ENCODE peak calls at places on chromosomes 5 and 9, in four cellular contexts. One of them, this sample, is unnamed.

GRCh38 chr9:91420471-91421021 is 3.1 kb downstream of the NFIL3 start:
- ATAC-seq in Panc1: no peak
- ATAC-seq in HepG2: no peak
- ATAC-seq in HCT116: no peak
- ATAC-seq in this sample: no peak

GRCh38 chr9:99071313-99072039 is 33.4 kb upstream of the TGFBR1 start:
- ATAC-seq in HCT116: no peak
- ATAC-seq in Panc1: no peak
- ATAC-seq in HepG2: no peak
- ATAC-seq in this sample: peak; percentile 24

GRCh38 chr5:158051036-158051435 is 192.1 kb upstream of the CLINT1 start:
- ATAC-seq in HepG2: no peak
- ATAC-seq in HCT116: no peak
- ATAC-seq in Panc1: no peak
- ATAC-seq in this sample: no peak

GRCh38 chr5:134626369-134627014 is 6.1 kb downstream of the SAR1B start:
- ATAC-seq in HepG2: peak; percentile 64
- ATAC-seq in HCT116: no peak
- ATAC-seq in Panc1: no peak
- ATAC-seq in this sample: peak; percentile 51

GRCh38 chr9:130200038-130200979 is 28.1 kb downstream of the NCS1 start:
- ATAC-seq in HepG2: no peak
- ATAC-seq in Panc1: no peak
- ATAC-seq in HCT116: peak; percentile 14
- ATAC-seq in this sample: no peak

GRCh38 chr5:177382423-177383029 is 1.7 kb upstream of the SLC34A1 start:
- ATAC-seq in Panc1: peak; percentile 60
- ATAC-seq in HCT116: peak; percentile 85
- ATAC-seq in HepG2: peak; percentile 10
- ATAC-seq in this sample: peak; percentile 70

GRCh38 chr5:81601912-81602311 is 149.0 kb downstream of the SSBP2 start:
- ATAC-seq in Panc1: no peak
- ATAC-seq in HepG2: no peak
- ATAC-seq in HCT116: no peak
- ATAC-seq in this sample: no peak

GRCh38 chr5:173753307-173754168 is 134.6 kb upstream of the CPEB4 start:
- ATAC-seq in HepG2: peak; percentile 100
- ATAC-seq in Panc1: no peak
- ATAC-seq in HCT116: no peak
- ATAC-seq in this sample: peak; percentile 58

GRCh38 chr5:163614787-163615186 is 109.4 kb downstream of the MAT2B start:
- ATAC-seq in Panc1: no peak
- ATAC-seq in HepG2: no peak
- ATAC-seq in HCT116: no peak
- ATAC-seq in this sample: no peak

GRCh38 chr5:56512314-56512996 is 279.3 kb upstream of the ANKRD55 start:
- ATAC-seq in Panc1: no peak
- ATAC-seq in HCT116: no peak
- ATAC-seq in HepG2: peak; percentile 21
- ATAC-seq in this sample: peak; percentile 69

GRCh38 chr9:124110307-124110915 is 98.8 kb downstream of the LHX2 start:
- ATAC-seq in HepG2: peak; percentile 69
- ATAC-seq in Panc1: no peak
- ATAC-seq in HCT116: peak; percentile 76
- ATAC-seq in this sample: peak; percentile 48

GRCh38 chr5:132778856-132779255 is 1.8 kb upstream of the SEPTIN8 start:
- ATAC-seq in HepG2: no peak
- ATAC-seq in HCT116: no peak
- ATAC-seq in Panc1: no peak
- ATAC-seq in this sample: no peak

DNA sequence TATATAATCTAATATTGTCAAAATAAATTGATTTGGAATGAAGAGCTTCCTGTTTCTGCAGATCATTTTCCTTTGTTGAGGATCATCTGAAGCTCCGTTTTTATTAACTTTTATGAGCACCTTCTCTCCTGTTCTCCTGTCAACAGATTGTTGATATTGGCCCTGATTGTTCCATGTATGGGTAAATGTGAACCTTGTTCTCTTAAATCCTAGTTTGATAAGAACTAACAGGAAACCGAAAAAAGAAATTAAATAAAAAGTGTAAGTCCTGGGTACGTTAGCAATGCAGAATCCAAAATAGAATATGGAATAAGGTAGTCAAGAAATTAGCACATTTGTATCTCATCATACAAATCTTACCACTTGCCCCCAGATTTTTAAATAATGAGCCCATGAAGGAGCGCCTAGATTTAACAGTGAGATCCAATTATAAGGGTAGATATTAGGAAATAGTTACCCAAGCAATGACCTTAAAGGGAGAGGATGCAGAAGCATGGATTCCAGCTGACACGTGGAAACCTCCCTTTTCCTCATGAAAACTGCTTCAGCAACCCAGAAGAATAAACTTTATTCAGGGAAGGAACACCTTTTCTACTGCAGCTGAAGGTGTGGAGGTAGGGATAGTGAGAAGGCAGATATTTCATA is 80.8 kb upstream of the PIK3R1 start:
- ATAC-seq in HepG2: no peak
- ATAC-seq in HCT116: no peak
- ATAC-seq in Panc1: no peak
- ATAC-seq in this sample: no peak
- TF ChIP-seq POLR2AphosphoS5 in HepG2: no peak
- TF ChIP-seq POLR2AphosphoS5 in HCT116: no peak
- TF ChIP-seq POLR2AphosphoS5 in Panc1: no peak
- TF ChIP-seq POLR2AphosphoS5 in this sample: no peak

GRCh38 chr9:14690986-14691730 is 2.1 kb downstream of the ZDHHC21 start:
- ATAC-seq in HCT116: no peak
- ATAC-seq in Panc1: no peak
- ATAC-seq in HepG2: no peak
- ATAC-seq in this sample: no peak
- H3K4me3 ChIP-seq in HCT116: no peak overlapping the region
- H3K4me3 ChIP-seq in Panc1: no peak overlapping the region
- H3K4me3 ChIP-seq in HepG2: no peak overlapping the region
- H3K4me3 ChIP-seq in this sample: no peak overlapping the region

GRCh38 chr5:64861281-64861680 is 92.6 kb downstream of the CWC27 start:
- ATAC-seq in HCT116: no peak
- ATAC-seq in Panc1: no peak
- ATAC-seq in HepG2: no peak
- ATAC-seq in this sample: no peak

GRCh38 chr5:64869419-64869818 is 100.7 kb downstream of the CWC27 start:
- ATAC-seq in Panc1: no peak
- ATAC-seq in HCT116: peak; percentile 55
- ATAC-seq in HepG2: no peak
- ATAC-seq in this sample: no peak

GRCh38 chr5:64865662-64866061 is 96.9 kb downstream of the CWC27 start:
- ATAC-seq in HCT116: no peak
- ATAC-seq in HepG2: no peak
- ATAC-seq in Panc1: no peak
- ATAC-seq in this sample: no peak

GRCh38 chr5:64859881-64860280 is 91.2 kb downstream of the CWC27 start:
- ATAC-seq in HCT116: no peak
- ATAC-seq in Panc1: no peak
- ATAC-seq in HepG2: no peak
- ATAC-seq in this sample: no peak

GRCh38 chr5:64864171-64864570 is 95.4 kb downstream of the CWC27 start:
- ATAC-seq in HCT116: no peak
- ATAC-seq in HepG2: no peak
- ATAC-seq in Panc1: no peak
- ATAC-seq in this sample: no peak
- H3K4me1 ChIP-seq in HCT116: peaks cover 1% of the 10 kb centered on the region
- H3K4me1 ChIP-seq in HepG2: no peaks in the 10 kb centered on the region
- H3K4me1 ChIP-seq in Panc1: no peaks in the 10 kb centered on the region
- H3K4me1 ChIP-seq in this sample: no peaks in the 10 kb centered on the region

GRCh38 chr5:112159435-112159834 is 259.6 kb downstream of the EPB41L4A start:
- ATAC-seq in Panc1: no peak
- ATAC-seq in HCT116: no peak
- ATAC-seq in HepG2: no peak
- ATAC-seq in this sample: peak; percentile 77
- TF ChIP-seq POLR2AphosphoS5 in Panc1: no peak
- TF ChIP-seq POLR2AphosphoS5 in HCT116: no peak
- TF ChIP-seq POLR2AphosphoS5 in HepG2: no peak
- TF ChIP-seq POLR2AphosphoS5 in this sample: peak; percentile 56

DNA sequence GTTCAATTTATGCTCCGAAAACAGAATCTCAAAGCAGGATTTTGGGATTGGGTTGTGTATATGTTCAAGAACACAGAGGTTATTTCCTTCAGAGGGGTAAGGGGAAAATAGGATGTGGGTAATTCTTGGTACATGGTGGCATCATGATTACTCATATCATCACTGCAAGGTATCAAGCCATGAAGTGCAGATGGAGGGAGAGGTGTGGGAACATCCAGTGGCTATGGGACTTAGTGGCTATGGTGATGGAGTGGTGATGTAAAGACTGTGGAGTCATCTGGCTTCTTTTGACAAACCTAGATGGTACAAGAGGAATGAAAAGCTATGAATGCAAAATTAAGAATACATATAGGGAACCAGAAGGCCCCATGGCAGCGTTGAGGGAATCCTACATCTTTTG is 61.2 kb downstream of the SUB1 start:
- ATAC-seq in HepG2: no peak
- ATAC-seq in HCT116: no peak
- ATAC-seq in Panc1: no peak
- ATAC-seq in this sample: no peak
- H3K4me3 ChIP-seq in HepG2: no peak overlapping the region
- H3K4me3 ChIP-seq in HCT116: no peak overlapping the region
- H3K4me3 ChIP-seq in Panc1: no peak overlapping the region
- H3K4me3 ChIP-seq in this sample: no peak overlapping the region

DNA sequence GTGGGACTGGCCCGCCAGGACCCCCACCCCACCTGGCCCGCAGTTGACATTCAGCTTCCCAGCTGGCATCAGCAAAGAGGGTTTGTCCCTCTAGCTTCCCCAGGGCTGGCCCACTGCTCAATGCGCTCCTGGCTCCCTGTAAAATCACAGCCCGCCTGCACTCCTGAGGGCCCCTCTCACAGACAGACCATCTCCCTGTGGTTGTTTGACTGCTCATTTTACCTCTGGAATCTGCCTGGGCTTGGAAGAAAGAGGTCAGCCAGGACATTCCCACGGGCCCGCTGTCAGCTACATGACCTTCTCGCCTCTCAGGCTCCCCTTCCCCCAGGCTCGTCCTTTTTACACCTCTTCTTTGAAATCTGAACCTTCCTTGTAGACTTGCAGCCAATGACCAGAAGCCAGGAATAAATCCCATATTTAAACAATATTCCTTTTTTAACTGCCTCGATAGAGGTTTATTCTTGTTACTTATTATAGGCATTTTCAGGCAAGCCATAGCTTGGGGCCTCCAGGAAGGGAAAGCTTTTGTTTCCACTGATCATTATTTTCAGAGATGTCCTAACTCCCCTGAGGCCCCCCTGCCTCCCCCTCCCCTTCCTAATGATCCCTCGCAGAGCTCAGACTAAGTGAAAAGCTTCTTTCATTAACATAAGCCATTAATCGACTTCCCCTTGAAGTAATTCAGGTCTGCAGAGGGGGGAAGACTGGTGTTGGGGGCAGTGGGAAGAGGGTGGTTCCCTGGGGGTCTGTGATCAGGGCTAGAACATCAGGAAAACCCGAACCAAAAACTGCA is 76.3 kb upstream of the IQGAP2 start:
- ATAC-seq in HCT116: no peak
- ATAC-seq in Panc1: no peak
- ATAC-seq in HepG2: peak; percentile 55
- ATAC-seq in this sample: no peak
- H3K4me1 ChIP-seq in HCT116: no peaks in the 10 kb centered on the region
- H3K4me1 ChIP-seq in Panc1: no peaks in the 10 kb centered on the region
- H3K4me1 ChIP-seq in HepG2: peaks cover 30% of the 10 kb centered on the region
- H3K4me1 ChIP-seq in this sample: no peaks in the 10 kb centered on the region

DNA sequence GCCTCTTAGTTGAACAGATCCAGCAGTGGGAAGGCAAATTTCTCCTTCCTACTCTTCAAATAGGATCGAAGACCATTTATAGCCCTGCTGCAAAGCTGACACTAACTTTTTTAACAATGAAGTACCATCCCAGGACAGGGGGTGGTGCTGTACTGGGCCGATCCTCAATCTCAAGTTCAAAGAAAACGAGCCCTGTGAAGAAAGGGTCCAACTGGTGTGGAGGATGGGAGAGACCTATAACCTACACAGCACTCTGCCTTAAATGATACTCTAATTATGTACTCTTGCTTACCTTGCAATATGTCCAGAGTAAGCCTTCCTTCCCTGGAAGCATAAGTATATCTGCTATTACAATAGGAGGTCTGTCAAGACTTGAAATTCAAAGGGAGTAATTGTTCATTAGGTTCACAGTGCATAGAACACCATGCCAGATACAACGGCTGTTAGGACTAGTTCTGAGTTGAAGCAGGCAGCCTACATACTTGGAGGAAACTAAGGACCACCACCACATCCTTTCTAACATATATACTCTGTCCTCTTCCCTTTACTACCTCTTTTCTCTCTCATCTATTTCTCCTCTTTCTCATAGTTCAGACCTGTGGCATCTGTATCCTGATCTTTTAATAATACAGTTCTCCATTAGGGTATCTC is 6.2 kb downstream of the ETF1 start:
- ATAC-seq in Panc1: peak; percentile 74
- ATAC-seq in HCT116: peak; percentile 87
- ATAC-seq in HepG2: peak; percentile 81
- ATAC-seq in this sample: no peak
- TF ChIP-seq POLR2AphosphoS5 in Panc1: no peak
- TF ChIP-seq POLR2AphosphoS5 in HCT116: no peak
- TF ChIP-seq POLR2AphosphoS5 in HepG2: no peak
- TF ChIP-seq POLR2AphosphoS5 in this sample: no peak

This sample was measured in gastroesophageal sphincter.